ENCODE peak calls at places on chromosomes 16 and 17, in six cellular contexts. M is GM12892, N is A549, Q is right lobe of liver, H is HCT116, O is lower leg skin. J is an unnamed sample.

GRCh38 chr17:45149669-45150603 is 1.7 kb downstream of the HEXIM1 start:
- DNase-seq in M (no peak), N (peak; percentile 72), Q (peak; percentile 71), H (no peak), O (peak; percentile 75), J (peak; percentile 78)

GRCh38 chr16:74225278-74225677 is 71.3 kb upstream of the PSMD7 start:
- DNase-seq in M (no peak), N (no peak), Q (no peak), H (no peak), O (no peak), J (no peak)

GRCh38 chr16:84368327-84368996 is at the start of gene ATP2C2:
- DNase-seq in M (no peak), N (no peak), Q (no peak), H (peak; percentile 51), O (no peak), J (no peak)

GRCh38 chr17:36590082-36590481 is 1.6 kb upstream of the DHRS11 start:
- DNase-seq in M (no peak), N (no peak), Q (no peak), H (no peak), O (no peak), J (peak; percentile 90)

GRCh38 chr16:75614247-75614897 is 8.7 kb downstream of the ADAT1 start:
- DNase-seq in M (no peak), N (no peak), Q (no peak), H (no peak), O (no peak), J (no peak)

GRCh38 chr17:35799942-35800341 is 4.5 kb upstream of the MMP28 start:
- DNase-seq in M (no peak), N (peak; percentile 50), Q (peak; percentile 82), H (no peak), O (no peak), J (no peak)

GRCh38 chr16:67087803-67088202 is 21.9 kb upstream of the PHAF1 start:
- DNase-seq in M (no peak), N (no peak), Q (no peak), H (no peak), O (no peak), J (no peak)

GRCh38 chr17:17989618-17990017 is 17.0 kb downstream of the DRC3 start:
- DNase-seq in M (no peak), N (no peak), Q (no peak), H (no peak), O (no peak), J (no peak)

GRCh38 chr16:4426722-4427372 is 1.2 kb downstream of the DNAJA3 start:
- DNase-seq in M (no peak), N (no peak), Q (no peak), H (no peak), O (no peak), J (no peak)

GRCh38 chr17:70636517-70637133 is 467.3 kb downstream of the KCNJ2 start:
- DNase-seq in M (no peak), N (peak; percentile 52), Q (no peak), H (peak; percentile 54), O (no peak), J (peak; percentile 48)

GRCh38 chr16:20880867-20881866 is 19.0 kb downstream of the DCUN1D3 start:
- DNase-seq in M (no peak), N (no peak), Q (no peak), H (no peak), O (no peak), J (no peak)

GRCh38 chr17:32323784-32324590 is 18.0 kb downstream of the C17orf75 start:
- DNase-seq in M (no peak), N (no peak), Q (peak; percentile 74), H (no peak), O (no peak), J (no peak)

GRCh38 chr17:44473367-44473766 is 29.8 kb downstream of the GPATCH8 start:
- DNase-seq in M (no peak), N (no peak), Q (no peak), H (no peak), O (no peak), J (no peak)

GRCh38 chr16:57876210-57876609 is 73.9 kb upstream of the KIFC3 start:
- DNase-seq in M (no peak), N (no peak), Q (no peak), H (no peak), O (no peak), J (no peak)

GRCh38 chr17:10730956-10731879 is 1.4 kb upstream of the TMEM220 start:
- DNase-seq in M (no peak), N (no peak), Q (peak; percentile 54), H (no peak), O (no peak), J (no peak)

GRCh38 chr17:72119963-72120877 is 600 bp upstream of the SOX9 start:
- DNase-seq in M (no peak), N (no peak), Q (peak; percentile 39), H (peak; percentile 64), O (no peak), J (no peak)

GRCh38 chr17:63988741-63989621 is 9.2 kb upstream of the PRR29 start:
- DNase-seq in M (no peak), N (no peak), Q (no peak), H (no peak), O (no peak), J (no peak)

GRCh38 chr16:63684702-63685101 is 1437.2 kb downstream of the CDH11 start:
- DNase-seq in M (no peak), N (no peak), Q (no peak), H (no peak), O (no peak), J (no peak)

GRCh38 chr16:79213214-79213613 is 387.3 kb downstream of the MAF start:
- DNase-seq in M (no peak), N (no peak), Q (peak; percentile 25), H (no peak), O (no peak), J (no peak)

GRCh38 chr16:63617047-63617989 is 1504.5 kb downstream of the CDH11 start:
- DNase-seq in M (no peak), N (peak; percentile 41), Q (no peak), H (no peak), O (no peak), J (no peak)

GRCh38 chr16:56234737-56235136 is 43.4 kb downstream of the GNAO1 start:
- DNase-seq in M (no peak), N (no peak), Q (peak; percentile 38), H (no peak), O (no peak), J (no peak)

GRCh38 chr16:35176449-35176848 is 1717.0 kb downstream of the TP53TG3F start:
- DNase-seq in M (no peak), N (no peak), Q (no peak), H (no peak), O (no peak), J (no peak)

GRCh38 chr16:85649411-85649977 is 36.4 kb downstream of the GSE1 start:
- DNase-seq in M (no peak), N (no peak), Q (no peak), H (no peak), O (no peak), J (no peak)

GRCh38 chr16:85651822-85652430 is 36.8 kb downstream of the GINS2 start:
- DNase-seq in M (no peak), N (peak; percentile 61), Q (no peak), H (no peak), O (no peak), J (peak; percentile 46)

GRCh38 chr16:85648782-85649181 is 35.7 kb downstream of the GSE1 start:
- DNase-seq in M (no peak), N (no peak), Q (no peak), H (no peak), O (no peak), J (no peak)

GRCh38 chr16:85650864-85651811 is 37.6 kb downstream of the GINS2 start:
- DNase-seq in M (no peak), N (no peak), Q (peak; percentile 64), H (no peak), O (no peak), J (no peak)

DNA sequence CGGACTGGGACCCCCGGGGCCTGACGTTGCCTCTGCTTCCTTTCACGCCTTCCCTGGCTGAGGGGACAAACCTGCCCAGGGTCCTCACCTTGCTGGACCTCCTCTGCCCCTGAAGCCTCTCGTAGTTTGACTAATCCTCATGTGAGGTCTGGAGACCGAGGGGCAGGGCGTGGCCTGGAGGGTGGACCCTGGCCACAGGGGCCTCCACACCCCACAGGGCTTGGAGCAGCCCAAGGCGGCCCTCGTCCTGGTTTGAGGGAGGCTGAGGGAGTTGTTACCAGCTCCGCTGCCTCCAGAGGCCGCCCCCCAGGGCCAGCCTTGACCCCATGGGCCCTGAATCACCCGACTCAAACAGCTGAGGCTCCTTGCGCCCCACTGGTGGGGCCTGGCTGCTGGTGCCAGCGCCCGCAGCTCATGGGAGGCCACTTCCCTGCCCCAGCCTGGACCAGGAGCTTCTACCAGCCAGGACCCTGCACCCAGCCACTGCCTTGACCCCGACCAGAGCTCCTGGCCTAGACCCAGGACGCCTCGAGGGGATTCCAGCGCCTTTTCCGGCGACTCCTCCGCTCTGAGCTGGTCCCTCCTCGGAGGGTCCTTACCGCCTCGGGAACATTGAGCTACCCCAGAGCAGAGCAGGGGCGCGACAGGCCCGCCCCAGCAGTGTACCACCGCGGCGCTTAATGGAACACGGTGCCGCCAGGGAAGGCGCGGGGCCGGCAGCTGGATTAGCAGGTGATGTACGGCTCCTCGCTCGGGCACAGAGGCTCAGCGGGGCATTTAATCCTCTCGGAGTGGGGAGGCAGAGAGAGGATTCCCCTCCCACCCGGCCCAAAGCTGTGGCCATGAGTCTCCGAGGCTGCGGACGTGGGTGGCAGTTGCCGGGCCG is 37.1 kb downstream of the GSE1 start:
- DNase-seq in M (no peak), N (no peak), Q (no peak), H (no peak), O (no peak), J (no peak)
- TF ChIP-seq POLR2A in M (no peak), N (no peak), Q (no peak), H (no peak), O (no peak), J (no peak)

GRCh38 chr17:66983414-66984021 is 19.0 kb downstream of the CACNG4 start:
- DNase-seq in M (no peak), N (no peak), Q (no peak), H (no peak), O (no peak), J (no peak)
- TF ChIP-seq POLR2A in M (no peak), N (no peak), Q (no peak), H (no peak), O (no peak), J (no peak)

GRCh38 chr16:12455287-12455798 is 348.3 kb downstream of the CPPED1 start:
- DNase-seq in M (no peak), N (peak; percentile 62), Q (peak; percentile 76), H (peak; percentile 6), O (no peak), J (peak; percentile 25)
- TF ChIP-seq POLR2A in M (no peak), N (no peak), Q (no peak), H (no peak), O (no peak), J (no peak)

GRCh38 chr16:71808593-71809449 is at the start of gene AP1G1:
- DNase-seq in M (peak; percentile 83), N (peak; percentile 99), Q (peak; percentile 96), H (peak; percentile 99), O (peak; percentile 95), J (peak; percentile 99)
- TF ChIP-seq POLR2A in M (peak; percentile 90), N (peak; percentile 45), Q (peak; percentile 62), H (peak; percentile 86), O (no peak), J (peak; percentile 82)

GRCh38 chr16:27314161-27314723 is 468 bp downstream of the IL4R start:
- DNase-seq in M (no peak), N (peak; percentile 68), Q (peak; percentile 85), H (peak; percentile 42), O (peak; percentile 49), J (peak; percentile 35)
- TF ChIP-seq POLR2A in M (peak; percentile 51), N (no peak), Q (peak; percentile 83), H (no peak), O (no peak), J (peak; percentile 83)

GRCh38 chr17:20992987-20993862 is 49.6 kb downstream of the USP22 start:
- DNase-seq in M (peak; percentile 88), N (peak; percentile 81), Q (no peak), H (peak; percentile 51), O (peak; percentile 61), J (peak; percentile 66)
- TF ChIP-seq POLR2A in M (no peak), N (no peak), Q (no peak), H (no peak), O (no peak), J (no peak)